ENCODE peak calls at places on chromosome 10, in nine cellular contexts. R is left ventricle myocardium inferior; F is cardiac muscle cell; N is heart left ventricle; U is naive thymus-derived CD4-positive, alpha-beta T cell; H is heart right ventricle; Q is small intestine; V is Panc1; E is substantia nigra. P is an unnamed sample.

GRCh38 chr10:17162828-17163227 is 33.2 kb upstream of the CUBN start:
- DNase-seq in H (no peak), Q (no peak), R (no peak), F (no peak), V (no peak), N (no peak), U (no peak), E (no peak), P (no peak)

GRCh38 chr10:35700490-35700887 is 58.4 kb upstream of the FZD8 start:
- DNase-seq in E (no peak), U (no peak), H (no peak), V (no peak), Q (no peak), R (no peak), N (no peak), F (no peak), P (no peak)

GRCh38 chr10:7272008-7272407 is 138.8 kb downstream of the SFMBT2 start:
- DNase-seq in V (no peak), U (peak; percentile 64), N (no peak), R (no peak), Q (no peak), F (no peak), H (no peak), E (no peak), P (no peak)

GRCh38 chr10:63671317-63671937 is 150.2 kb downstream of the REEP3 start:
- DNase-seq in F (peak; percentile 81), R (no peak), E (no peak), U (no peak), H (peak; percentile 29), N (no peak), Q (no peak), V (no peak), P (no peak)

GRCh38 chr10:26733750-26734568 is 36.5 kb downstream of the PDSS1 start:
- DNase-seq in V (no peak), R (no peak), E (peak; percentile 61), F (no peak), U (no peak), Q (peak; percentile 93), H (no peak), N (no peak), P (no peak)

GRCh38 chr10:78173360-78174020 is 139.8 kb downstream of the RPS24 start:
- DNase-seq in R (no peak), N (no peak), Q (no peak), F (no peak), H (no peak), E (no peak), V (no peak), U (no peak), P (no peak)

GRCh38 chr10:67603086-67603485 is 92.9 kb downstream of the CTNNA3 start:
- DNase-seq in R (no peak), H (no peak), E (no peak), U (no peak), V (no peak), F (no peak), N (no peak), Q (no peak), P (no peak)

GRCh38 chr10:119104653-119105024 is 726 bp downstream of the DENND10 start:
- DNase-seq in U (no peak), Q (peak; percentile 19), R (peak; percentile 19), V (no peak), E (peak; percentile 20), N (peak; percentile 29), H (peak; percentile 14), F (peak; percentile 29), P (no peak)

GRCh38 chr10:78774999-78775711 is 293.6 kb upstream of the ZMIZ1 start:
- DNase-seq in N (no peak), R (no peak), E (no peak), Q (peak; percentile 31), U (no peak), H (no peak), V (no peak), F (peak; percentile 18), P (no peak)

GRCh38 chr10:59098387-59098786 is 78.1 kb upstream of the PHYHIPL start:
- DNase-seq in H (no peak), R (no peak), V (no peak), U (no peak), Q (no peak), F (peak; percentile 74), N (peak; percentile 22), E (no peak), P (no peak)

GRCh38 chr10:114687459-114687858 is 29.4 kb upstream of the ABLIM1 start:
- DNase-seq in U (no peak), F (no peak), Q (no peak), E (no peak), H (no peak), V (no peak), R (no peak), N (no peak), P (no peak)

DNA sequence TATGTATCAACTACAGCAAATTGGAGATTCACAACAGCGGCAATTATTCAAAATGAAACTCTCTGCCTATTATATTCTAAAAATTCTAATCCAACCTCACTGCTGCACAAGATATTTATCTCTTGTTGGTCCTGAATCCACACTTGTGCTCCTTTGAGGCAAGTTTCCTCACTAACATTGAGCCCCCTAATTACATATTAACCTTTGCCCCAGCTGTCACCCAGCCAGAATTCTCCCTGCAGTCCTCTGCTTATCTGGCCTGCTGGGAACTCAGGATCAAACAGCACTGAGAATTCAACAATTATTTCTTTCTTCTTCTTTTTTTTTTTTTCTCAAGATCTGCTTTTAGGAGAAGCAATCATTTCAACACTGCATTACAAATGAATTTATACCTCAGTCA is 21.5 kb upstream of the PLAC9 start:
- DNase-seq in Q (peak; percentile 60), E (no peak), F (peak; percentile 38), H (no peak), U (no peak), N (no peak), V (no peak), R (no peak), P (no peak)
- H3K27ac ChIP-seq in Q (no peak overlapping the region), E (no peak overlapping the region), F (no peak overlapping the region), H (peak overlapping the region; percentile 76), U (no peak overlapping the region), N (peak overlapping the region; percentile 72), V (no peak overlapping the region), R (peak overlapping the region; percentile 85), P (no peak overlapping the region)

GRCh38 chr10:70557086-70557845 is 45.3 kb downstream of the PRF1 start:
- DNase-seq in U (no peak), R (no peak), E (no peak), H (no peak), N (peak; percentile 14), V (no peak), Q (no peak), F (no peak), P (no peak)
- H3K27ac ChIP-seq in U (no peak overlapping the region), R (no peak overlapping the region), E (no peak overlapping the region), H (no peak overlapping the region), N (no peak overlapping the region), V (no peak overlapping the region), Q (no peak overlapping the region), F (no peak overlapping the region), P (no peak overlapping the region)

GRCh38 chr10:86756511-86757109 is at the start of gene BMPR1A:
- DNase-seq in F (peak; percentile 96), H (peak; percentile 86), R (peak; percentile 91), E (no peak), U (no peak), V (no peak), N (peak; percentile 92), Q (peak; percentile 20), P (peak; percentile 31)

GRCh38 chr10:86753638-86754434 is 2.6 kb upstream of the BMPR1A start:
- DNase-seq in E (no peak), U (no peak), Q (no peak), N (peak; percentile 75), V (no peak), H (peak; percentile 52), R (peak; percentile 53), F (no peak), P (no peak)

GRCh38 chr10:86755454-86755739 is 1.0 kb upstream of the BMPR1A start:
- DNase-seq in E (no peak), U (no peak), F (no peak), H (no peak), Q (no peak), R (no peak), N (no peak), V (no peak), P (no peak)

GRCh38 chr10:86757110-86757790 is 831 bp downstream of the BMPR1A start:
- DNase-seq in U (peak; percentile 7), N (peak; percentile 45), Q (peak; percentile 65), F (peak; percentile 71), R (peak; percentile 25), V (no peak), E (peak; percentile 37), H (peak; percentile 34), P (peak; percentile 35)

DNA sequence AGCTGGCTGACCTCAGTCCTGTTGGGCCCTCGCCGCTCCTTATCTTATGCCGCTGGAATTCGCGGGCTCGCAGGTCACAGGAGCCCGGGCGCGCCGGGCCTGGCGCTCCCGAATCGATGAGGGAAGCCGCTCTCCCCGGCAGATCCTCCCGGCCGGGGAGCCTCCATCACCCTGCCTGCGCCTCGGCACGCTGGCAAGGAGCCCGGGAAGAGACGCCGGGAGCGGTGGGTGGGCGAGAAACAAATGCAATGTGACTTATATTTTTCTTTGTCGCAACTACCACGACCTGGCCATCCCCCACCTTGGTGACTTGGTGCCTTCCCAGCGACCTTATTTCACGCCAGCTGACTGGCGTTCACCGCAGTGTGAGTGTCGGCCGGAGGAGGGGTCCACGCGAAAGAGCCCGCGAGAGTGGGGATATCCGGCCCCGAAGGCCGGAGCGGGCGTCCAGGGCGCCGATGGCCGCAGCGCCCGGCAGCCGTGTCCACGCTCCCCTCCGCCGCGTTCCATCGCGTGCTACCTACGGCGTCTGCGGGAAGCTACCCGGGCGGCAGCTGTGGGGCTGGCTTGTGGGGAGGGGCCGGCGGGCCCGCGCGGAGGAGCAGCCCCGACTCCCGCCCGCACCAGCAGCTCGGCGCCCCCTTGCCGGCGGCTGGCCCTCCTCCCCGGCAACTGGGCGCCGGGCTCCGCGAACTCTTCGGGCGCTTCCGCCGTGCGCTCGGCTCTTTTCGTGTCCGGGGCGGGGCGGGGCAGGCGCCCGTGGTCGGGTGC is 494 bp upstream of the BMPR1A start:
- DNase-seq in U (peak; percentile 80), N (peak; percentile 92), R (peak; percentile 87), Q (peak; percentile 90), H (peak; percentile 81), F (peak; percentile 87), E (peak; percentile 84), V (no peak), P (peak; percentile 80)
- H3K27ac ChIP-seq in U (peak overlapping the region; percentile 50), N (peak overlapping the region; percentile 97), R (peak overlapping the region; percentile 99), Q (peak overlapping the region; percentile 84), H (peak overlapping the region; percentile 99), F (peak overlapping the region; percentile 100), E (peak overlapping the region; percentile 74), V (peak overlapping the region; percentile 94), P (peak overlapping the region; percentile 86)

GRCh38 chr10:117616179-117616578 is 73.6 kb downstream of the EMX2 start:
- DNase-seq in E (no peak), U (no peak), R (no peak), V (no peak), F (no peak), Q (no peak), H (no peak), N (no peak), P (no peak)

GRCh38 chr10:117617086-117617485 is 74.5 kb downstream of the EMX2 start:
- DNase-seq in Q (no peak), H (no peak), N (no peak), R (no peak), V (no peak), F (no peak), E (no peak), U (no peak), P (no peak)

GRCh38 chr10:117612113-117612512 is 69.6 kb downstream of the EMX2 start:
- DNase-seq in N (no peak), Q (no peak), F (no peak), V (no peak), R (no peak), H (no peak), E (no peak), U (no peak), P (no peak)

GRCh38 chr10:117617664-117618063 is 75.1 kb downstream of the EMX2 start:
- DNase-seq in H (no peak), Q (no peak), V (no peak), U (no peak), R (no peak), E (no peak), F (no peak), N (no peak), P (no peak)

GRCh38 chr10:117615649-117616048 is 73.1 kb downstream of the EMX2 start:
- DNase-seq in U (no peak), R (no peak), N (no peak), V (no peak), H (no peak), F (no peak), E (no peak), Q (no peak), P (no peak)
- H3K27ac ChIP-seq in U (no peak overlapping the region), R (no peak overlapping the region), N (no peak overlapping the region), V (no peak overlapping the region), H (no peak overlapping the region), F (no peak overlapping the region), E (no peak overlapping the region), Q (no peak overlapping the region), P (no peak overlapping the region)